ENCODE peak calls at places on chromosomes 1 and 21, in five cellular contexts. F is HL-60, D is heart right ventricle, W is A549, E is fibroblast of mammary gland. X is an unnamed sample.

GRCh38 chr1:94746635-94747525 is 73.3 kb upstream of the SLC44A3 start:
- DNase-seq in F (peak; percentile 28), D (no peak), W (no peak), E (peak; percentile 62), X (no peak)

GRCh38 chr1:200867018-200867811 is 5.6 kb upstream of the GPR25 start:
- DNase-seq in F (no peak), D (no peak), W (no peak), E (peak; percentile 21), X (no peak)

GRCh38 chr1:242890211-242890741 is 364.8 kb downstream of the CEP170 start:
- DNase-seq in F (no peak), D (peak; percentile 11), W (peak; percentile 39), E (no peak), X (no peak)

GRCh38 chr1:233240839-233241682 is 54.5 kb downstream of the PCNX2 start:
- DNase-seq in F (peak; percentile 69), D (peak; percentile 56), W (peak; percentile 64), E (peak; percentile 50), X (peak; percentile 62)

GRCh38 chr21:45264146-45264918 is 23.4 kb downstream of the POFUT2 start:
- DNase-seq in F (no peak), D (no peak), W (no peak), E (no peak), X (no peak)

GRCh38 chr21:42580793-42581201 is 67.1 kb downstream of the SLC37A1 start:
- DNase-seq in F (no peak), D (no peak), W (no peak), E (no peak), X (no peak)

GRCh38 chr1:194535369-194535768 is 1349.0 kb upstream of the B3GALT2 start:
- DNase-seq in F (no peak), D (no peak), W (no peak), E (no peak), X (no peak)

GRCh38 chr1:14852301-14852700 is 253.8 kb downstream of the KAZN start:
- DNase-seq in F (no peak), D (no peak), W (no peak), E (no peak), X (no peak)

GRCh38 chr1:172746091-172746949 is 87.4 kb downstream of the FASLG start:
- DNase-seq in F (peak; percentile 83), D (no peak), W (peak; percentile 85), E (peak; percentile 100), X (peak; percentile 74)

GRCh38 chr1:100989306-100990077 is 36.1 kb downstream of the DPH5 start:
- DNase-seq in F (no peak), D (no peak), W (no peak), E (peak; percentile 86), X (no peak)

GRCh38 chr1:88877382-88877825 is 14.0 kb downstream of the GTF2B start:
- DNase-seq in F (no peak), D (no peak), W (peak; percentile 5), E (peak; percentile 61), X (no peak)

GRCh38 chr21:39088831-39089380 is 94.3 kb downstream of the PSMG1 start:
- DNase-seq in F (no peak), D (peak; percentile 47), W (peak; percentile 24), E (peak; percentile 82), X (no peak)

GRCh38 chr1:170734412-170735175 is 70.7 kb downstream of the PRRX1 start:
- DNase-seq in F (no peak), D (no peak), W (no peak), E (peak; percentile 44), X (no peak)

GRCh38 chr1:151720974-151721787 is at the start of gene RIIAD1:
- DNase-seq in F (no peak), D (no peak), W (no peak), E (peak; percentile 7), X (no peak)

GRCh38 chr1:226888816-226889215 is 18.4 kb downstream of the PSEN2 start:
- DNase-seq in F (no peak), D (no peak), W (no peak), E (no peak), X (no peak)

GRCh38 chr1:226308166-226308722 is 720 bp downstream of the LIN9 start:
- DNase-seq in F (peak; percentile 32), D (peak; percentile 44), W (peak; percentile 19), E (no peak), X (no peak)

GRCh38 chr1:68959631-68960030 is 462.7 kb upstream of the DEPDC1 start:
- DNase-seq in F (no peak), D (no peak), W (no peak), E (no peak), X (no peak)

GRCh38 chr1:19425643-19426245 is 59.6 kb downstream of the CAPZB start:
- DNase-seq in F (no peak), D (no peak), W (no peak), E (no peak), X (no peak)

GRCh38 chr1:40404670-40405462 is 31.3 kb downstream of the SMAP2 start:
- DNase-seq in F (peak; percentile 39), D (peak; percentile 27), W (peak; percentile 54), E (peak; percentile 77), X (no peak)

GRCh38 chr1:118960026-118960561 is 28.0 kb downstream of the TBX15 start:
- DNase-seq in F (no peak), D (no peak), W (peak; percentile 5), E (no peak), X (no peak)

GRCh38 chr1:95084317-95085176 is 11.8 kb upstream of the ALG14 start:
- DNase-seq in F (peak; percentile 16), D (no peak), W (peak; percentile 46), E (peak; percentile 55), X (no peak)

GRCh38 chr1:218344814-218345672 is at the start of gene TGFB2:
- DNase-seq in F (peak; percentile 34), D (peak; percentile 63), W (peak; percentile 92), E (peak; percentile 69), X (peak; percentile 69)

GRCh38 chr1:77361621-77362020 is 79.8 kb downstream of the AK5 start:
- DNase-seq in F (no peak), D (no peak), W (no peak), E (no peak), X (no peak)

GRCh38 chr1:168439451-168440375 is 104.1 kb downstream of the XCL2 start:
- DNase-seq in F (peak; percentile 88), D (peak; percentile 79), W (peak; percentile 86), E (peak; percentile 92), X (peak; percentile 73)

DNA sequence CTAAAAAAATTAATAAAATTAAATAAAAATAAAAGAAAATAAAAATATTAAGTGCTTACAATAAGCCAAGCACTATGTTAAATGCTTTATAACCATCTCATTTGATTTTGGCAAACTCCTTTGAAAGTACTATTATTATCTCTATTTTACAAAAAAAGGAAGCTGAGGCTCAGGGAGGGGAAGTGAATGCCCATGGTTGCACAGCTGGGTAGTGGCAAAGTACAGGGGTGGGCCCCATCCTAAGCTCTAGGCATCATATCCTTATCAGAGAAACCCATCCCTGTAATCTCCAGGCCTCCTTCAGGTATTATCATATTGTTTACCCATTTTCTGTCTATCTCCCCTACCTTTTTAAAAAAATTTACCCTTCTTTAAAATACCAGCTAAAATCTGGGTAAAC is 2.3 kb upstream of the MED18 start:
- DNase-seq in F (peak; percentile 67), D (no peak), W (no peak), E (no peak), X (no peak)
- TF ChIP-seq CTCF in F (no peak), D (no peak), W (no peak), E (no peak), X (no peak)

DNA sequence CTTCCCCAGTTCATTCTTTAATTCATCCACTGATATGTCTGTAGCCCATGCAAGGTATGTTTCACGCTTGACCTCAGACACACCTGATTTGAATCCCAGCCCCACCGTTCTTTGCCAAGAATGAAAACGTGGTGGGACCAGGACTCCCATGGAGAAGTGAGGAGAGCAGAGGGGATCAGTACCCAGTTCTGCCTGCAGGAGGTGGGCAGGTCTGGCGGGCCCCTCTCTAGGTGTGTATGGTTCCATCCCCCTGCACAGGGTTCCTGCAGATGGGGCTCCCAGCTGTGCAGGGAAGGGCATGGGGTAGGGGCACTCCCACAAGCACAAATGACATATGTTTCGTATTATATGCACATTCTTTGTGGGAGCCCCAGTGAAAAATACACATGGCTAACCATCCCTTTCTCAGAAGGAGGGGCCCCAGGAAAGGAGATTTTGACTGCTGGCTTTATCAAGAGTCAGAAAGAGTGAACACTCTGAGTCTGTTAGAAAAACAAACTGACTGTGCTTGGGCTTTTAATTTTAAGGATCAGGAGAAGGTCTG is 144.6 kb downstream of the PLPP3 start:
- DNase-seq in F (no peak), D (no peak), W (no peak), E (no peak), X (no peak)
- TF ChIP-seq CTCF in F (no peak), D (no peak), W (no peak), E (no peak), X (peak; percentile 16)

GRCh38 chr1:230314142-230314470 is 112.0 kb downstream of the PGBD5 start:
- DNase-seq in F (no peak), D (no peak), W (no peak), E (no peak), X (no peak)

GRCh38 chr1:230315099-230315498 is 111.0 kb downstream of the PGBD5 start:
- DNase-seq in F (no peak), D (no peak), W (no peak), E (no peak), X (no peak)

GRCh38 chr1:230319014-230319747 is 107.0 kb downstream of the PGBD5 start:
- DNase-seq in F (no peak), D (no peak), W (no peak), E (no peak), X (no peak)

GRCh38 chr1:230317823-230318819 is 108.0 kb downstream of the PGBD5 start:
- DNase-seq in F (peak; percentile 44), D (no peak), W (no peak), E (no peak), X (no peak)

GRCh38 chr1:230316864-230317745 is 109.0 kb downstream of the PGBD5 start:
- DNase-seq in F (no peak), D (no peak), W (no peak), E (no peak), X (no peak)
- TF ChIP-seq CTCF in F (no peak), D (no peak), W (no peak), E (no peak), X (no peak)

DNA sequence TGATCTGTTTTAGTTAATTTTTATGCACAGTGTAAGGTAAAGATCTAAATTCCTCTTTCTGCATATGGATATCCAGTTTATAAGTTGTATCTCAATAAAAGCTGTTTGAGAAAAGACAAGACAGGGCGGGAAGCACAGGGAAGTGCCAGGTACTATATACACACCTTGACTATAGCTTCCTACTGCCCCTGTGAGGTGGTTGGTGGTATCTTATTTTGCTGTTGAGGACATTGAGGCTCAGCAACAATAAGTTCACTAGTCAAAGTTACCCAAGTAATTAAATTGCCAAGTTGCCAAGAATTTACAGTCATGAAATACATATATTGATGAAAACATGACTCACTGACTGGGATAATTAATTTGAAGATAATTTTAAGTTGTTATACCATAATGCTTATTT is 109.1 kb downstream of the CD247 start:
- DNase-seq in F (no peak), D (no peak), W (peak; percentile 19), E (no peak), X (no peak)
- TF ChIP-seq CTCF in F (no peak), D (no peak), W (peak; percentile 20), E (no peak), X (no peak)

GRCh38 chr1:34547043-34547674 is 207.7 kb upstream of the GJB5 start:
- DNase-seq in F (no peak), D (no peak), W (peak; percentile 3), E (no peak), X (no peak)
- TF ChIP-seq CTCF in F (no peak), D (no peak), W (no peak), E (no peak), X (no peak)

GRCh38 chr1:207852576-207853371 is 58.2 kb downstream of the CD34 start:
- DNase-seq in F (no peak), D (no peak), W (no peak), E (no peak), X (no peak)
- TF ChIP-seq CTCF in F (no peak), D (no peak), W (no peak), E (no peak), X (no peak)

X was measured in CD14-positive monocyte.